ENCODE peak calls at places on chromosomes 3 and 15, in ten cellular contexts. One of them, this sample, is unnamed.

GRCh38 chr3:129822679-129823078 is 70.8 kb downstream of the TMCC1 start:
- DNase-seq in cerebellar nuclear complex: no peak
- DNase-seq in cardiac fibroblast: peak; percentile 72
- DNase-seq in right cardiac atrium: no peak
- DNase-seq in stimulated activated CD4-positive, alpha-beta T cell treated with anti-CD3 and anti-CD28 coated beads, Interleukin-4, amount 100 ng/mL, for 4 hours: no peak
- DNase-seq in NCI-H774: no peak
- DNase-seq in suprapubic skin: no peak
- DNase-seq in T-helper 2 cell: no peak
- DNase-seq in adrenal gland: no peak
- DNase-seq in activated gamma-delta T cell: no peak
- DNase-seq in this sample: no peak

GRCh38 chr15:57334257-57334656 is 42.0 kb upstream of the CGNL1 start:
- DNase-seq in suprapubic skin: no peak
- DNase-seq in adrenal gland: no peak
- DNase-seq in right cardiac atrium: peak; percentile 61
- DNase-seq in NCI-H774: no peak
- DNase-seq in T-helper 2 cell: no peak
- DNase-seq in activated gamma-delta T cell: no peak
- DNase-seq in cerebellar nuclear complex: no peak
- DNase-seq in stimulated activated CD4-positive, alpha-beta T cell treated with anti-CD3 and anti-CD28 coated beads, Interleukin-4, amount 100 ng/mL, for 4 hours: no peak
- DNase-seq in cardiac fibroblast: peak; percentile 38
- DNase-seq in this sample: peak; percentile 39

GRCh38 chr3:126524429-126524988 is 554 bp downstream of the CHST13 start:
- DNase-seq in right cardiac atrium: no peak
- DNase-seq in stimulated activated CD4-positive, alpha-beta T cell treated with anti-CD3 and anti-CD28 coated beads, Interleukin-4, amount 100 ng/mL, for 4 hours: no peak
- DNase-seq in T-helper 2 cell: no peak
- DNase-seq in NCI-H774: no peak
- DNase-seq in cerebellar nuclear complex: no peak
- DNase-seq in suprapubic skin: no peak
- DNase-seq in adrenal gland: no peak
- DNase-seq in cardiac fibroblast: no peak
- DNase-seq in activated gamma-delta T cell: no peak
- DNase-seq in this sample: no peak

GRCh38 chr15:73851679-73852078 is 21.7 kb upstream of the TBC1D21 start:
- DNase-seq in cerebellar nuclear complex: no peak
- DNase-seq in stimulated activated CD4-positive, alpha-beta T cell treated with anti-CD3 and anti-CD28 coated beads, Interleukin-4, amount 100 ng/mL, for 4 hours: peak; percentile 34
- DNase-seq in T-helper 2 cell: no peak
- DNase-seq in NCI-H774: no peak
- DNase-seq in adrenal gland: peak; percentile 27
- DNase-seq in suprapubic skin: peak; percentile 28
- DNase-seq in cardiac fibroblast: peak; percentile 75
- DNase-seq in right cardiac atrium: peak; percentile 77
- DNase-seq in activated gamma-delta T cell: no peak
- DNase-seq in this sample: peak; percentile 46

GRCh38 chr15:34014556-34014955 is 24.4 kb downstream of the AVEN start:
- DNase-seq in suprapubic skin: no peak
- DNase-seq in adrenal gland: no peak
- DNase-seq in right cardiac atrium: no peak
- DNase-seq in NCI-H774: no peak
- DNase-seq in activated gamma-delta T cell: no peak
- DNase-seq in stimulated activated CD4-positive, alpha-beta T cell treated with anti-CD3 and anti-CD28 coated beads, Interleukin-4, amount 100 ng/mL, for 4 hours: no peak
- DNase-seq in cardiac fibroblast: peak; percentile 18
- DNase-seq in T-helper 2 cell: no peak
- DNase-seq in cerebellar nuclear complex: no peak
- DNase-seq in this sample: peak; percentile 7

GRCh38 chr3:158085358-158085757 is 20.9 kb downstream of the SHOX2 start:
- DNase-seq in activated gamma-delta T cell: no peak
- DNase-seq in T-helper 2 cell: no peak
- DNase-seq in cardiac fibroblast: no peak
- DNase-seq in adrenal gland: no peak
- DNase-seq in right cardiac atrium: no peak
- DNase-seq in NCI-H774: no peak
- DNase-seq in cerebellar nuclear complex: no peak
- DNase-seq in stimulated activated CD4-positive, alpha-beta T cell treated with anti-CD3 and anti-CD28 coated beads, Interleukin-4, amount 100 ng/mL, for 4 hours: no peak
- DNase-seq in suprapubic skin: no peak
- DNase-seq in this sample: no peak

GRCh38 chr3:33132019-33132360 is 18.2 kb downstream of the CRTAP start:
- DNase-seq in cerebellar nuclear complex: no peak
- DNase-seq in activated gamma-delta T cell: no peak
- DNase-seq in T-helper 2 cell: no peak
- DNase-seq in right cardiac atrium: no peak
- DNase-seq in stimulated activated CD4-positive, alpha-beta T cell treated with anti-CD3 and anti-CD28 coated beads, Interleukin-4, amount 100 ng/mL, for 4 hours: no peak
- DNase-seq in cardiac fibroblast: no peak
- DNase-seq in adrenal gland: no peak
- DNase-seq in suprapubic skin: no peak
- DNase-seq in NCI-H774: no peak
- DNase-seq in this sample: no peak

GRCh38 chr3:71102111-71103039 is 481.2 kb downstream of the FOXP1 start:
- DNase-seq in T-helper 2 cell: no peak
- DNase-seq in activated gamma-delta T cell: no peak
- DNase-seq in cerebellar nuclear complex: no peak
- DNase-seq in adrenal gland: no peak
- DNase-seq in suprapubic skin: no peak
- DNase-seq in right cardiac atrium: no peak
- DNase-seq in cardiac fibroblast: peak; percentile 98
- DNase-seq in stimulated activated CD4-positive, alpha-beta T cell treated with anti-CD3 and anti-CD28 coated beads, Interleukin-4, amount 100 ng/mL, for 4 hours: no peak
- DNase-seq in NCI-H774: peak; percentile 6
- DNase-seq in this sample: peak; percentile 89

GRCh38 chr15:63038926-63039673 is 3.4 kb upstream of the TPM1 start:
- DNase-seq in suprapubic skin: no peak
- DNase-seq in adrenal gland: no peak
- DNase-seq in NCI-H774: no peak
- DNase-seq in cardiac fibroblast: peak; percentile 81
- DNase-seq in right cardiac atrium: no peak
- DNase-seq in activated gamma-delta T cell: no peak
- DNase-seq in stimulated activated CD4-positive, alpha-beta T cell treated with anti-CD3 and anti-CD28 coated beads, Interleukin-4, amount 100 ng/mL, for 4 hours: no peak
- DNase-seq in cerebellar nuclear complex: no peak
- DNase-seq in T-helper 2 cell: no peak
- DNase-seq in this sample: peak; percentile 82

GRCh38 chr3:66195347-66195783 is 25.4 kb upstream of the SLC25A26 start:
- DNase-seq in right cardiac atrium: peak; percentile 80
- DNase-seq in T-helper 2 cell: no peak
- DNase-seq in activated gamma-delta T cell: no peak
- DNase-seq in suprapubic skin: no peak
- DNase-seq in cardiac fibroblast: peak; percentile 55
- DNase-seq in NCI-H774: peak; percentile 60
- DNase-seq in adrenal gland: no peak
- DNase-seq in cerebellar nuclear complex: peak; percentile 70
- DNase-seq in stimulated activated CD4-positive, alpha-beta T cell treated with anti-CD3 and anti-CD28 coated beads, Interleukin-4, amount 100 ng/mL, for 4 hours: peak; percentile 12
- DNase-seq in this sample: peak; percentile 29

GRCh38 chr3:32288819-32289218 is 50.3 kb downstream of the CMTM8 start:
- DNase-seq in right cardiac atrium: no peak
- DNase-seq in cerebellar nuclear complex: no peak
- DNase-seq in adrenal gland: no peak
- DNase-seq in stimulated activated CD4-positive, alpha-beta T cell treated with anti-CD3 and anti-CD28 coated beads, Interleukin-4, amount 100 ng/mL, for 4 hours: no peak
- DNase-seq in activated gamma-delta T cell: no peak
- DNase-seq in T-helper 2 cell: no peak
- DNase-seq in suprapubic skin: no peak
- DNase-seq in cardiac fibroblast: no peak
- DNase-seq in NCI-H774: no peak
- DNase-seq in this sample: no peak

GRCh38 chr3:19183572-19183971 is 35.3 kb downstream of the KCNH8 start:
- DNase-seq in cerebellar nuclear complex: no peak
- DNase-seq in suprapubic skin: no peak
- DNase-seq in adrenal gland: no peak
- DNase-seq in cardiac fibroblast: no peak
- DNase-seq in activated gamma-delta T cell: no peak
- DNase-seq in NCI-H774: no peak
- DNase-seq in right cardiac atrium: no peak
- DNase-seq in stimulated activated CD4-positive, alpha-beta T cell treated with anti-CD3 and anti-CD28 coated beads, Interleukin-4, amount 100 ng/mL, for 4 hours: no peak
- DNase-seq in T-helper 2 cell: no peak
- DNase-seq in this sample: no peak

GRCh38 chr3:139317660-139318430 is 26.0 kb upstream of the MRPS22 start:
- DNase-seq in right cardiac atrium: no peak
- DNase-seq in cardiac fibroblast: no peak
- DNase-seq in NCI-H774: no peak
- DNase-seq in cerebellar nuclear complex: no peak
- DNase-seq in suprapubic skin: peak; percentile 24
- DNase-seq in activated gamma-delta T cell: no peak
- DNase-seq in T-helper 2 cell: no peak
- DNase-seq in stimulated activated CD4-positive, alpha-beta T cell treated with anti-CD3 and anti-CD28 coated beads, Interleukin-4, amount 100 ng/mL, for 4 hours: no peak
- DNase-seq in adrenal gland: no peak
- DNase-seq in this sample: no peak